ENCODE peak calls at places on chromosomes 2 and 18, in seven cellular contexts. U is K562; I is HS-5; O is iPS DF 6.9; D is fibroblast of lung; C is stimulated activated CD4-positive, alpha-beta T cell treated with anti-CD3 and anti-CD28 coated beads, Interleukin-15, amount 100 ng/mL, for 48 hours; V is HFF-Myc. G is an unnamed sample.

GRCh38 chr2:47019532-47019931 is 103.9 kb upstream of the MCFD2 start:
- DNase-seq in I (no peak), C (no peak), O (no peak), V (no peak), D (no peak), U (no peak), G (no peak)

GRCh38 chr2:47038656-47039501 is 116.2 kb downstream of the STPG4 start:
- DNase-seq in C (peak), O (no peak), V (no peak), U (no peak), I (no peak), D (no peak), G (no peak)

GRCh38 chr2:199983534-199983933 is 28.2 kb downstream of the MAIP1 start:
- DNase-seq in O (no peak), D (no peak), C (no peak), U (no peak), I (no peak), V (no peak), G (no peak)

GRCh38 chr18:32351014-32351413 is 119.7 kb downstream of the GAREM1 start:
- DNase-seq in O (no peak), V (no peak), U (no peak), D (peak), C (no peak), I (no peak), G (no peak)

GRCh38 chr18:57881818-57882413 is 78.8 kb upstream of the ATP8B1 start:
- DNase-seq in V (peak), U (peak), D (peak), C (peak), I (peak), O (peak), G (peak)

GRCh38 chr18:67217551-67218166 is 298.9 kb downstream of the DSEL start:
- DNase-seq in D (peak), O (no peak), U (peak), V (peak), C (peak), I (peak), G (peak)

GRCh38 chr2:190996338-190996946 is 17.5 kb downstream of the STAT1 start:
- DNase-seq in U (peak), C (no peak), I (no peak), V (no peak), O (no peak), D (peak), G (no peak)

GRCh38 chr18:13035249-13035914 is 44.2 kb downstream of the CEP192 start:
- DNase-seq in O (no peak), I (no peak), C (no peak), U (no peak), V (no peak), D (no peak), G (no peak)

GRCh38 chr2:227608469-227609338 is 5.9 kb downstream of the SCYGR3 start:
- DNase-seq in U (no peak), C (no peak), D (no peak), I (no peak), O (no peak), V (no peak), G (no peak)

GRCh38 chr2:74078467-74078866 is 69.2 kb downstream of the BOLA3 start:
- DNase-seq in D (no peak), I (no peak), C (no peak), V (no peak), U (no peak), O (no peak), G (no peak)

G was measured in brain pericyte.